ENCODE peak calls at places on chromosomes 1 and 21, in seven cellular contexts. R is skeletal muscle cell, E is adrenal gland, U is Karpas-422, A is IMR-90, Y is prostate gland, S is HCT116. D is an unnamed sample.

GRCh38 chr1:22340066-22340465 is 111.6 kb upstream of the ZBTB40 start:
- DNase-seq in S (no peak), A (no peak), U (no peak), R (no peak), E (no peak), Y (no peak), D (no peak)

GRCh38 chr1:155125946-155126493 is 1.7 kb upstream of the EFNA1 start:
- DNase-seq in Y (peak), A (no peak), S (no peak), E (peak), U (no peak), R (no peak), D (peak)

GRCh38 chr1:43358121-43358745 is 548 bp upstream of the CDC20 start:
- DNase-seq in U (peak), Y (no peak), R (no peak), S (peak), E (peak), A (peak), D (peak)

GRCh38 chr1:230561570-230561969 is 80.7 kb upstream of the COG2 start:
- DNase-seq in A (no peak), Y (no peak), S (no peak), E (no peak), U (no peak), R (no peak), D (no peak)

GRCh38 chr1:99180343-99180808 is 83.9 kb upstream of the PLPPR4 start:
- DNase-seq in S (peak), U (peak), E (peak), Y (peak), A (peak), R (peak), D (peak)

GRCh38 chr1:239386453-239387303 is at the start of gene CHRM3:
- DNase-seq in U (no peak), Y (peak), A (no peak), E (peak), S (no peak), R (no peak), D (no peak)

GRCh38 chr1:228004887-228005462 is 1.8 kb upstream of the WNT3A start:
- DNase-seq in R (no peak), A (no peak), U (no peak), E (no peak), Y (no peak), S (no peak), D (no peak)

GRCh38 chr1:35187816-35188342 is 5.1 kb downstream of the SFPQ start:
- DNase-seq in Y (no peak), E (no peak), S (no peak), A (no peak), U (peak), R (no peak), D (no peak)

GRCh38 chr1:207794861-207795260 is 43.0 kb downstream of the CD46 start:
- DNase-seq in E (no peak), R (no peak), Y (no peak), A (no peak), U (no peak), S (no peak), D (no peak)

GRCh38 chr1:198775606-198776005 is 136.8 kb downstream of the PTPRC start:
- DNase-seq in A (peak), U (no peak), R (peak), S (no peak), E (no peak), Y (no peak), D (peak)

GRCh38 chr1:228295201-228295600 is 87.4 kb downstream of the OBSCN start:
- DNase-seq in A (no peak), S (no peak), E (no peak), U (no peak), Y (no peak), R (no peak), D (no peak)

GRCh38 chr1:164576311-164577271 is 17.6 kb downstream of the PBX1 start:
- DNase-seq in E (peak), A (peak), S (no peak), R (peak), Y (no peak), U (no peak), D (peak)

GRCh38 chr1:22832414-22832786 is 121.8 kb downstream of the EPHB2 start:
- DNase-seq in E (no peak), R (peak), S (peak), U (no peak), Y (no peak), A (peak), D (peak)

GRCh38 chr1:27577504-27578188 is 26.3 kb downstream of the AHDC1 start:
- DNase-seq in Y (no peak), A (no peak), E (no peak), R (no peak), U (no peak), S (no peak), D (no peak)

GRCh38 chr21:38244407-38244787 is 12.4 kb upstream of the KCNJ15 start:
- DNase-seq in Y (peak), U (no peak), R (no peak), S (no peak), A (no peak), E (no peak), D (no peak)

GRCh38 chr21:17454315-17455027 is 58.4 kb upstream of the CXADR start:
- DNase-seq in S (peak), A (peak), E (peak), Y (no peak), U (no peak), R (peak), D (peak)

GRCh38 chr1:164769504-164770148 is 210.6 kb downstream of the PBX1 start:
- DNase-seq in E (no peak), Y (no peak), R (no peak), A (no peak), S (no peak), U (peak), D (no peak)

GRCh38 chr1:28971980-28972771 is 57.8 kb downstream of the EPB41 start:
- DNase-seq in E (peak), S (peak), U (no peak), A (peak), Y (no peak), R (peak), D (peak)

GRCh38 chr1:247294282-247294681 is 37.4 kb downstream of the ZNF496 start:
- DNase-seq in S (no peak), E (no peak), A (peak), R (peak), U (no peak), Y (no peak), D (peak)
- H3K4me3 ChIP-seq in S (no peak), E (no peak), A (no peak), R (no peak), U (no peak), Y (no peak), D (no peak)

GRCh38 chr1:234106032-234106431 is 201.6 kb downstream of the SLC35F3 start:
- DNase-seq in Y (no peak), S (no peak), A (no peak), E (peak), R (no peak), U (no peak), D (no peak)

GRCh38 chr1:234109840-234110239 is 205.4 kb downstream of the SLC35F3 start:
- DNase-seq in U (no peak), Y (no peak), R (no peak), E (no peak), S (no peak), A (no peak), D (no peak)

GRCh38 chr1:234108921-234109320 is 204.4 kb downstream of the SLC35F3 start:
- DNase-seq in Y (no peak), U (no peak), E (no peak), A (peak), S (no peak), R (no peak), D (no peak)

GRCh38 chr1:234111458-234112142 is 207.1 kb downstream of the SLC35F3 start:
- DNase-seq in S (no peak), U (no peak), R (no peak), E (no peak), Y (peak), A (peak), D (no peak)

GRCh38 chr1:234107416-234108021 is 203.0 kb downstream of the SLC35F3 start:
- DNase-seq in A (no peak), Y (peak), E (no peak), S (no peak), U (no peak), R (no peak), D (no peak)
- H3K4me3 ChIP-seq in A (no peak), Y (no peak), E (no peak), S (no peak), U (no peak), R (no peak), D (no peak)

GRCh38 chr1:17538428-17539130 is 919 bp upstream of the ARHGEF10L start:
- DNase-seq in E (no peak), R (no peak), A (peak), Y (no peak), U (no peak), S (no peak), D (no peak)
- H3K4me3 ChIP-seq in E (no peak), R (no peak), A (no peak), Y (no peak), U (no peak), S (peak), D (no peak)

GRCh38 chr21:42461185-42461520 is 34.9 kb downstream of the RSPH1 start:
- DNase-seq in Y (no peak), A (no peak), S (no peak), R (no peak), E (no peak), U (peak), D (no peak)

GRCh38 chr21:42461881-42462877 is 33.8 kb downstream of the RSPH1 start:
- DNase-seq in A (no peak), E (no peak), U (peak), R (no peak), S (no peak), Y (no peak), D (no peak)

GRCh38 chr21:42459583-42460215 is 36.3 kb downstream of the RSPH1 start:
- DNase-seq in Y (no peak), E (no peak), S (no peak), R (no peak), A (no peak), U (no peak), D (no peak)

GRCh38 chr21:42459065-42459430 is 37.0 kb downstream of the RSPH1 start:
- DNase-seq in Y (no peak), U (no peak), A (no peak), R (no peak), E (no peak), S (no peak), D (no peak)

GRCh38 chr21:42460391-42461184 is 35.4 kb downstream of the RSPH1 start:
- DNase-seq in Y (no peak), A (no peak), S (no peak), E (no peak), U (peak), R (no peak), D (no peak)
- H3K4me3 ChIP-seq in Y (no peak), A (no peak), S (no peak), E (no peak), U (peak), R (no peak), D (no peak)